ENCODE peak calls at places on chromosomes 11 and 22, in nine cellular contexts. One of them, this sample, is unnamed.

GRCh38 chr11:75673977-75674582 is 5.2 kb upstream of the MAP6 start:
- DNase-seq in erythroblast: peak; percentile 72
- DNase-seq in uterus: no peak
- DNase-seq in adrenal gland: peak; percentile 22
- DNase-seq in ovary: no peak
- DNase-seq in stomach: no peak
- DNase-seq in gastrocnemius medialis: no peak
- DNase-seq in A549: peak; percentile 79
- DNase-seq in IMR-90: peak; percentile 56
- DNase-seq in this sample: peak; percentile 42

GRCh38 chr11:110858556-110858921 is 146.3 kb upstream of the ARHGAP20 start:
- DNase-seq in erythroblast: no peak
- DNase-seq in uterus: peak; percentile 76
- DNase-seq in adrenal gland: peak; percentile 21
- DNase-seq in ovary: peak; percentile 23
- DNase-seq in stomach: peak; percentile 27
- DNase-seq in gastrocnemius medialis: peak; percentile 47
- DNase-seq in A549: no peak
- DNase-seq in IMR-90: no peak
- DNase-seq in this sample: no peak

GRCh38 chr11:118791961-118792578 is 1.1 kb upstream of the DDX6 start:
- DNase-seq in erythroblast: peak; percentile 63
- DNase-seq in uterus: peak; percentile 36
- DNase-seq in adrenal gland: peak; percentile 37
- DNase-seq in ovary: peak; percentile 55
- DNase-seq in stomach: peak; percentile 37
- DNase-seq in gastrocnemius medialis: peak; percentile 5
- DNase-seq in A549: peak; percentile 10
- DNase-seq in IMR-90: no peak
- DNase-seq in this sample: no peak

GRCh38 chr11:110219011-110219785 is 77.2 kb downstream of the RDX start:
- DNase-seq in erythroblast: no peak
- DNase-seq in uterus: no peak
- DNase-seq in adrenal gland: no peak
- DNase-seq in ovary: no peak
- DNase-seq in stomach: no peak
- DNase-seq in gastrocnemius medialis: no peak
- DNase-seq in A549: no peak
- DNase-seq in IMR-90: peak; percentile 53
- DNase-seq in this sample: no peak

GRCh38 chr11:45031912-45032519 is 81.3 kb upstream of the TP53I11 start:
- DNase-seq in erythroblast: no peak
- DNase-seq in uterus: no peak
- DNase-seq in adrenal gland: no peak
- DNase-seq in ovary: no peak
- DNase-seq in stomach: peak; percentile 21
- DNase-seq in gastrocnemius medialis: no peak
- DNase-seq in A549: no peak
- DNase-seq in IMR-90: no peak
- DNase-seq in this sample: no peak

GRCh38 chr22:24330636-24331035 is 60.0 kb downstream of the SPECC1L start:
- DNase-seq in erythroblast: peak; percentile 46
- DNase-seq in uterus: no peak
- DNase-seq in adrenal gland: no peak
- DNase-seq in ovary: no peak
- DNase-seq in stomach: no peak
- DNase-seq in gastrocnemius medialis: no peak
- DNase-seq in A549: no peak
- DNase-seq in IMR-90: no peak
- DNase-seq in this sample: no peak

GRCh38 chr22:24137595-24137994 is 43.7 kb upstream of the SUSD2 start:
- DNase-seq in erythroblast: no peak
- DNase-seq in uterus: peak; percentile 70
- DNase-seq in adrenal gland: no peak
- DNase-seq in ovary: no peak
- DNase-seq in stomach: no peak
- DNase-seq in gastrocnemius medialis: no peak
- DNase-seq in A549: no peak
- DNase-seq in IMR-90: peak; percentile 86
- DNase-seq in this sample: no peak

GRCh38 chr11:62556102-62556871 is 9.7 kb upstream of the AHNAK start:
- DNase-seq in erythroblast: peak; percentile 74
- DNase-seq in uterus: peak; percentile 92
- DNase-seq in adrenal gland: peak; percentile 94
- DNase-seq in ovary: peak; percentile 88
- DNase-seq in stomach: peak; percentile 89
- DNase-seq in gastrocnemius medialis: peak; percentile 89
- DNase-seq in A549: peak; percentile 95
- DNase-seq in IMR-90: peak; percentile 95
- DNase-seq in this sample: peak; percentile 84

GRCh38 chr22:41052661-41053490 is 39.5 kb upstream of the EP300 start:
- DNase-seq in erythroblast: no peak
- DNase-seq in uterus: no peak
- DNase-seq in adrenal gland: no peak
- DNase-seq in ovary: no peak
- DNase-seq in stomach: no peak
- DNase-seq in gastrocnemius medialis: no peak
- DNase-seq in A549: no peak
- DNase-seq in IMR-90: peak; percentile 84
- DNase-seq in this sample: no peak

GRCh38 chr11:9264381-9265210 is 554 bp downstream of the DENND5A start:
- DNase-seq in erythroblast: peak; percentile 82
- DNase-seq in uterus: peak; percentile 73
- DNase-seq in adrenal gland: peak; percentile 73
- DNase-seq in ovary: peak; percentile 78
- DNase-seq in stomach: peak; percentile 47
- DNase-seq in gastrocnemius medialis: peak; percentile 38
- DNase-seq in A549: peak; percentile 47
- DNase-seq in IMR-90: peak; percentile 81
- DNase-seq in this sample: peak; percentile 68

GRCh38 chr11:9266132-9266736 is 1.1 kb upstream of the DENND5A start:
- DNase-seq in erythroblast: no peak
- DNase-seq in uterus: no peak
- DNase-seq in adrenal gland: no peak
- DNase-seq in ovary: no peak
- DNase-seq in stomach: no peak
- DNase-seq in gastrocnemius medialis: no peak
- DNase-seq in A549: no peak
- DNase-seq in IMR-90: no peak
- DNase-seq in this sample: no peak

GRCh38 chr11:9266926-9267325 is 1.8 kb upstream of the DENND5A start:
- DNase-seq in erythroblast: no peak
- DNase-seq in uterus: no peak
- DNase-seq in adrenal gland: no peak
- DNase-seq in ovary: no peak
- DNase-seq in stomach: no peak
- DNase-seq in gastrocnemius medialis: no peak
- DNase-seq in A549: no peak
- DNase-seq in IMR-90: no peak
- DNase-seq in this sample: no peak

GRCh38 chr11:9263840-9264380 is 1.2 kb downstream of the DENND5A start:
- DNase-seq in erythroblast: peak; percentile 74
- DNase-seq in uterus: no peak
- DNase-seq in adrenal gland: no peak
- DNase-seq in ovary: no peak
- DNase-seq in stomach: no peak
- DNase-seq in gastrocnemius medialis: no peak
- DNase-seq in A549: peak; percentile 22
- DNase-seq in IMR-90: peak; percentile 30
- DNase-seq in this sample: no peak

DNA sequence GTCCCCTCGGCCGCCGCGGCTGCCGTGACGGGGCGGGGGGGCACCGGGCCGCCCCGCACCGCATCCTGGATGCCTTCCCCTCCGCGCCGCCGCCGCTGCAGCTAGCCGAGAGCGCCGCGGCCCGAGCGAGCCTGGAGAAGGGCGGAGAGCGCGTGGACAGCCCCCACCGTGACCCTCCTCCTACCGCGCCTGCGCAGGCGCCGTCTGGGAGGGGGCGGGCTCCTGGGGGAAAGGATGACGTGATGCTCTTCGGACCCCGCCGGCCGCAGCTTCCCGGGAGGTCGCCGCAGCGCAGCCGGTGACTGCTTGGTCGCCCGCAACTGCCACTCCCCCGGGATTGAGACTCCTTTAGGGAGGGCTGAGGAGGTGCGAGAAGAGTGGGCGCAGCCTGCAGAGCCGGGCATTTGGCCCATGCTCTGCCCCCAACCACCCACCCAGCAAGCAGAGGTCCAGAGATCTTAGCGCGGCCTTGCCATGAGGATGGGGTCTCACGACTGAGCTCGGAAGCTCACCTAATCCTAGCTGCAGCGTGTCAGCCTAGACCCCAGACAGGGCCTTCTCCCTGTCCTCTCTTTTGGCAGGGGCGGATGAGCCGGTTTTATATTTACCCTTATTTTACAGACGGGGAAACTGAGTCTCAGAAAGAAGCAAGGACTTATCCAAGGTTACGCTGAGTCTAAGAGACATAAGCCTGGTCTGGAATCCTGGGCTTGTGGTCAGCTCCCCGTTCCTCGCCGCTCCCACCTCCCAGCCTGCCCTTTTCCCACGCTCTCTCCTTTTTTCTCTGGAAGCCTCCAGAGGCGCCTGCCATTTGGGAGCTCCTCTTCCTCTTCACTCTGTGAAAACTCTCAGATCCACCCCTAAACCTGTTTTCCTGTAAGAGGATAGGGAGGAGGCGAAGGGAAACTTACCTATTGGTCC is at the start of gene DENND5A:
- DNase-seq in erythroblast: peak; percentile 85
- DNase-seq in uterus: peak; percentile 85
- DNase-seq in adrenal gland: peak; percentile 88
- DNase-seq in ovary: peak; percentile 89
- DNase-seq in stomach: peak; percentile 82
- DNase-seq in gastrocnemius medialis: peak; percentile 63
- DNase-seq in A549: peak; percentile 86
- DNase-seq in IMR-90: peak; percentile 83
- DNase-seq in this sample: peak; percentile 98
- TF ChIP-seq POLR2A in erythroblast: no peak
- TF ChIP-seq POLR2A in uterus: peak; percentile 91
- TF ChIP-seq POLR2A in adrenal gland: peak; percentile 85
- TF ChIP-seq POLR2A in ovary: peak; percentile 83
- TF ChIP-seq POLR2A in stomach: peak; percentile 15
- TF ChIP-seq POLR2A in gastrocnemius medialis: peak; percentile 78
- TF ChIP-seq POLR2A in A549: peak; percentile 76
- TF ChIP-seq POLR2A in IMR-90: peak; percentile 76
- TF ChIP-seq POLR2A in this sample: peak; percentile 94

DNA sequence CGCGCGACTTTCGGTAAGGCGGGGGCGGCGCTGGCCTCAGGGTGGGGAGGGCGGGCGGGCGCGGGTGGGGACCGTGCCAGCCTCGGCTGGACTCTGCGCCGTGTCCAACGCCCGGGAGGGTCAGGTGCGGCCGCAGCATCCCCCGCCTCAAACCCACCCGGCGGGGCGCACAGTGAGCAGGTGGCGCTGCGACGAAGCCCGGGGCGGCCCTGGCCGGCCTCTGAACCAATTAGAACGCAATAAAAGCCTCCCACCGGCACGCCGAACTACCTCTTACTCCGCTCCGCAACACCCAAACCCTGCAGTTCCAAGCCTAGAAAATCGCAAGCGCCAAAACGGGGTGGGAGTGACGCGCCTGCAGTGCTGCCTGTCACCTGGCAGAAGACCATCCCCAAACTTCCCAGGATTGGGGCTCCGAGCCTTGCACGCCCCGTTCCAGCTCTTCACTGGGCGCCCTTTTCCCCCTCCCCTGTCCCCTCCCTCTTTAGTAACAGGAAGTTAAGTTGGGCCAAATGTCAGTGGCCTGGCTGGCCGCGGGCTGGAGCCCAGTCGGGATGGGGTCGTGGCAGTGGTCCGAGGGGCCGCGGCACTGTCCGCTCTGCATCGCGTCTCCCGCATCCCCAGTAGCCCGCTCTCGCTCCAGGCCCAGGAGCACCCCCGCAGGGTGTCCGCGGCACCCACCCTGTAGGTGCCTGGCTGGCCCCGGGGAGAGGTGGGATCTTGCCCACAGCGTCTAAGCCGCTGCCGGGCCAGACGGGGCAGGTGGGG is 508 bp downstream of the MICAL2 start:
- DNase-seq in erythroblast: peak; percentile 76
- DNase-seq in uterus: peak; percentile 45
- DNase-seq in adrenal gland: peak; percentile 43
- DNase-seq in ovary: peak; percentile 47
- DNase-seq in stomach: no peak
- DNase-seq in gastrocnemius medialis: no peak
- DNase-seq in A549: no peak
- DNase-seq in IMR-90: no peak
- DNase-seq in this sample: no peak
- TF ChIP-seq POLR2A in erythroblast: no peak
- TF ChIP-seq POLR2A in uterus: no peak
- TF ChIP-seq POLR2A in adrenal gland: no peak
- TF ChIP-seq POLR2A in ovary: no peak
- TF ChIP-seq POLR2A in stomach: no peak
- TF ChIP-seq POLR2A in gastrocnemius medialis: peak; percentile 17
- TF ChIP-seq POLR2A in A549: no peak
- TF ChIP-seq POLR2A in IMR-90: peak; percentile 93
- TF ChIP-seq POLR2A in this sample: peak; percentile 14

DNA sequence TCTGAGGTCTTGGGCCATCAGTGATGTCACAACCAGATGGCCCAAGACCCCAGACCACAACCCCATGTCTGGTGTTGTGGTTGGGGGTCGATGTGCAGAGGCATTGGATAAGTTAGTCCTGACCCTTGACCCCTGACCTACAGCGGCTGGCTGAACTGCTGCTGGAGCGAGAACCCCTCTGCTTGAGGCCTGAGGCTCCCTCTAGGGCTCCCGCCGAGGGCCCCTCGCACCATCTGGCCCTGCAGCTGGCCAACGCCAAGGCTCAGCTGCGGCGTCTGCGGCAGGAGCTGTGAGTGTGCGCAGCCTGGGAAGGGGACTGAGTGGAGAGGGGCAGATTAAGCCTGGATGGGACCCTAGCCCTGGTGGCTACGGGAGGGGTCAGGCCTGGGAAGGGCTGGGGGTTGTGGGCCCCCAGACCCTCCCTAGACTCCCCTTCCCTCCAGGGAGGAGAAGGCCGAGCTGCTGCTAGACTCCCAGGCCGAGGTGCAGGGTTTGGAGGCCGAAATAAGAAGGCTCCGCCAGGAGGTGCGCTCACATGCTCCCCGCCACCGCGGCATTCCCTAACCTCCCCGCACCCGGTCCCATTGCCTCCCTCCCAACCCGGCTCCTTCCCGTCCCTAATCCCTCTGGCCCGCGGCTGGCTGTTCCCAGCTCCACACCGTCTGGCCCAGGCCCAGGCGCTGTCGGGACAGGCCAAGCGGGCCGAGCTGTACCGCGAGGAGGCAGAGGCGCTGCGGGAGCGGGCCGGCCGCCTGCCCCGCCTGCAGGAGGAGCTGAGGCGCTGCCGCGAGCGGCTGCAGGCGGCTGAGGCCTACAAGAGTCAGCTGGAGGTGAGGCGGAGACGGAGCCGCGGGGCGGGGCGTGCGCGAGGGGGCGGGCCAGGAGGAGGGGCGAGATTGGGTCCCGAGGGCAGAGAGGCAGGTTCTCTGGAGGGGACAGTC is 2.1 kb downstream of the CCDC88B start:
- DNase-seq in erythroblast: peak; percentile 97
- DNase-seq in uterus: peak; percentile 80
- DNase-seq in adrenal gland: peak; percentile 93
- DNase-seq in ovary: peak; percentile 85
- DNase-seq in stomach: peak; percentile 96
- DNase-seq in gastrocnemius medialis: peak; percentile 80
- DNase-seq in A549: peak; percentile 93
- DNase-seq in IMR-90: peak; percentile 81
- DNase-seq in this sample: peak; percentile 90
- TF ChIP-seq POLR2A in erythroblast: peak; percentile 60
- TF ChIP-seq POLR2A in uterus: no peak
- TF ChIP-seq POLR2A in adrenal gland: peak; percentile 84
- TF ChIP-seq POLR2A in ovary: no peak
- TF ChIP-seq POLR2A in stomach: peak; percentile 23
- TF ChIP-seq POLR2A in gastrocnemius medialis: peak; percentile 47
- TF ChIP-seq POLR2A in A549: peak; percentile 85
- TF ChIP-seq POLR2A in IMR-90: no peak
- TF ChIP-seq POLR2A in this sample: peak; percentile 74

GRCh38 chr22:38314140-38314991 is 2.9 kb downstream of the CSNK1E start:
- DNase-seq in erythroblast: no peak
- DNase-seq in uterus: no peak
- DNase-seq in adrenal gland: no peak
- DNase-seq in ovary: no peak
- DNase-seq in stomach: no peak
- DNase-seq in gastrocnemius medialis: no peak
- DNase-seq in A549: no peak
- DNase-seq in IMR-90: peak; percentile 75
- DNase-seq in this sample: no peak
- TF ChIP-seq POLR2A in erythroblast: no peak
- TF ChIP-seq POLR2A in uterus: no peak
- TF ChIP-seq POLR2A in adrenal gland: no peak
- TF ChIP-seq POLR2A in ovary: no peak
- TF ChIP-seq POLR2A in stomach: no peak
- TF ChIP-seq POLR2A in gastrocnemius medialis: no peak
- TF ChIP-seq POLR2A in A549: no peak
- TF ChIP-seq POLR2A in IMR-90: peak; percentile 85
- TF ChIP-seq POLR2A in this sample: no peak